ENCODE peak calls at places on chromosomes 4 and X, in five cellular contexts. C, E, X, T and R are unnamed samples.

GRCh38 chrX:25343060-25343459 is 327.3 kb upstream of the ARX start:
- DNase-seq in C (no peak), E (no peak), X (no peak), T (no peak), R (no peak)

GRCh38 chr4:165874799-165875371 is 1.8 kb downstream of the TLL1 start:
- DNase-seq in C (no peak), E (peak; percentile 65), X (no peak), T (no peak), R (no peak)

GRCh38 chr4:129014566-129015509 is 78.5 kb downstream of the SCLT1 start:
- DNase-seq in C (no peak), E (no peak), X (no peak), T (peak; percentile 22), R (no peak)

GRCh38 chr4:84957509-84958420 is 8.7 kb downstream of the WDFY3 start:
- DNase-seq in C (no peak), E (no peak), X (no peak), T (peak; percentile 65), R (no peak)

GRCh38 chr4:84363256-84363655 is 135.8 kb downstream of the NKX6-1 start:
- DNase-seq in C (no peak), E (no peak), X (no peak), T (no peak), R (no peak)

GRCh38 chr4:8544741-8545438 is 35.3 kb upstream of the GPR78 start:
- DNase-seq in C (no peak), E (peak; percentile 57), X (no peak), T (no peak), R (peak; percentile 76)

GRCh38 chrX:153578200-153578835 is 20.6 kb downstream of the CCNQ start:
- DNase-seq in C (no peak), E (no peak), X (no peak), T (no peak), R (no peak)

GRCh38 chrX:150036181-150036580 is 97.9 kb upstream of the EOLA2 start:
- DNase-seq in C (peak; percentile 80), E (no peak), X (no peak), T (peak; percentile 49), R (peak; percentile 65)

GRCh38 chr4:109294468-109295020 is 7.9 kb downstream of the COL25A1 start:
- DNase-seq in C (no peak), E (no peak), X (no peak), T (peak; percentile 85), R (peak; percentile 76)

GRCh38 chr4:39452860-39453587 is 5.7 kb downstream of the RPL9 start:
- DNase-seq in C (no peak), E (no peak), X (no peak), T (no peak), R (no peak)

GRCh38 chr4:141905751-141906150 is 269.4 kb downstream of the IL15 start:
- DNase-seq in C (no peak), E (no peak), X (no peak), T (peak; percentile 81), R (no peak)

GRCh38 chr4:119841361-119841760 is 212.8 kb upstream of the PDE5A start:
- DNase-seq in C (no peak), E (no peak), X (no peak), T (no peak), R (peak; percentile 22)

GRCh38 chrX:16666541-16666940 is 16.6 kb downstream of the S100G start:
- DNase-seq in C (no peak), E (no peak), X (no peak), T (peak; percentile 50), R (peak; percentile 66)

GRCh38 chrX:75784689-75785491 is at the start of gene MAGEE2:
- DNase-seq in C (no peak), E (no peak), X (no peak), T (no peak), R (no peak)

GRCh38 chrX:5916945-5917344 is 311.7 kb downstream of the NLGN4X start:
- DNase-seq in C (no peak), E (no peak), X (no peak), T (no peak), R (no peak)

GRCh38 chrX:153954618-153955450 is 10.4 kb upstream of the RENBP start:
- DNase-seq in C (no peak), E (no peak), X (no peak), T (no peak), R (no peak)

GRCh38 chrX:133323450-133323849 is 91.8 kb downstream of the GPC4 start:
- DNase-seq in C (no peak), E (no peak), X (no peak), T (no peak), R (no peak)

GRCh38 chrX:69020316-69020715 is 144.9 kb downstream of the PJA1 start:
- DNase-seq in C (no peak), E (no peak), X (no peak), T (no peak), R (no peak)

GRCh38 chr4:185817403-185817818 is 5.4 kb upstream of the SORBS2 start:
- DNase-seq in C (no peak), E (no peak), X (no peak), T (no peak), R (no peak)

GRCh38 chrX:132491191-132491590 is 2.4 kb upstream of the MBNL3 start:
- DNase-seq in C (no peak), E (no peak), X (no peak), T (no peak), R (no peak)

GRCh38 chr4:121034010-121034409 is 38.3 kb downstream of the NDNF start:
- DNase-seq in C (no peak), E (no peak), X (no peak), T (peak; percentile 47), R (peak; percentile 9)

GRCh38 chrX:22135994-22136684 is 104.0 kb downstream of the PHEX start:
- DNase-seq in C (peak; percentile 75), E (no peak), X (peak; percentile 3), T (peak; percentile 68), R (no peak)
- H3K4me3 ChIP-seq in C (no peak overlapping the region), E (no peak overlapping the region), X (no peak overlapping the region), T (peak overlapping the region; percentile 31), R (no peak overlapping the region)

GRCh38 chr4:99021386-99021785 is 25.9 kb downstream of the METAP1 start:
- DNase-seq in C (no peak), E (no peak), X (no peak), T (no peak), R (no peak)
- H3K36me3 ChIP-seq in C (no peaks in the 10 kb centered on the region), E (no peaks in the 10 kb centered on the region), X (no peaks in the 10 kb centered on the region), T (no peaks in the 10 kb centered on the region), R (no peaks in the 10 kb centered on the region)

GRCh38 chr4:3042226-3042625 is 32.1 kb downstream of the HTT-AS start:
- DNase-seq in C (no peak), E (no peak), X (no peak), T (no peak), R (no peak)
- H3K4me3 ChIP-seq in C (no peak overlapping the region), E (peak overlapping the region; percentile 44), X (peak overlapping the region; percentile 53), T (peak overlapping the region; percentile 43), R (peak overlapping the region; percentile 46)

GRCh38 chr4:15065516-15065915 is 63.2 kb downstream of the CPEB2 start:
- DNase-seq in C (no peak), E (no peak), X (no peak), T (no peak), R (no peak)
- H3K36me3 ChIP-seq in C (peaks cover 2% of the 10 kb centered on the region), E (peaks cover 70% of the 10 kb centered on the region), X (peaks cover 10% of the 10 kb centered on the region), T (peaks cover 34% of the 10 kb centered on the region), R (peaks cover 54% of the 10 kb centered on the region)

GRCh38 chr4:2059726-2060577 is 825 bp downstream of the NAT8L start:
- DNase-seq in C (no peak), E (no peak), X (no peak), T (no peak), R (no peak)
- H3K4me3 ChIP-seq in C (no peak overlapping the region), E (peak overlapping the region; percentile 37), X (no peak overlapping the region), T (no peak overlapping the region), R (no peak overlapping the region)